ENCODE peak calls at places on chromosomes 1 and 21, in nine cellular contexts. One of them, this sample, is unnamed.

GRCh38 chr1:24904731-24905354 is 25.2 kb downstream of the RUNX3 start:
- DNase-seq in HFF-Myc: no peak
- DNase-seq in Panc1: no peak
- DNase-seq in heart right ventricle: no peak
- DNase-seq in A549: no peak
- DNase-seq in lower lobe of right lung: peak; percentile 30
- DNase-seq in fibroblast of the conjunctiva: no peak
- DNase-seq in iPS DF 19.7: no peak
- DNase-seq in T follicular helper cell: no peak
- DNase-seq in this sample: no peak

GRCh38 chr1:155081472-155082300 is 3.0 kb downstream of the EFNA3 start:
- DNase-seq in T follicular helper cell: peak; percentile 22
- DNase-seq in iPS DF 19.7: no peak
- DNase-seq in A549: peak; percentile 29
- DNase-seq in lower lobe of right lung: no peak
- DNase-seq in HFF-Myc: no peak
- DNase-seq in heart right ventricle: no peak
- DNase-seq in fibroblast of the conjunctiva: no peak
- DNase-seq in Panc1: no peak
- DNase-seq in this sample: no peak

GRCh38 chr21:35719105-35719504 is 341.2 kb downstream of the SETD4 start:
- DNase-seq in HFF-Myc: no peak
- DNase-seq in iPS DF 19.7: no peak
- DNase-seq in lower lobe of right lung: no peak
- DNase-seq in Panc1: no peak
- DNase-seq in T follicular helper cell: no peak
- DNase-seq in A549: no peak
- DNase-seq in fibroblast of the conjunctiva: no peak
- DNase-seq in heart right ventricle: no peak
- DNase-seq in this sample: no peak

GRCh38 chr1:76547916-76548315 is 319.4 kb upstream of the ST6GALNAC5 start:
- DNase-seq in heart right ventricle: no peak
- DNase-seq in lower lobe of right lung: no peak
- DNase-seq in T follicular helper cell: no peak
- DNase-seq in Panc1: no peak
- DNase-seq in fibroblast of the conjunctiva: no peak
- DNase-seq in iPS DF 19.7: peak; percentile 23
- DNase-seq in A549: no peak
- DNase-seq in HFF-Myc: no peak
- DNase-seq in this sample: no peak

GRCh38 chr1:27594542-27595510 is 9.1 kb downstream of the AHDC1 start:
- DNase-seq in HFF-Myc: no peak
- DNase-seq in iPS DF 19.7: no peak
- DNase-seq in lower lobe of right lung: no peak
- DNase-seq in Panc1: no peak
- DNase-seq in fibroblast of the conjunctiva: no peak
- DNase-seq in A549: no peak
- DNase-seq in heart right ventricle: no peak
- DNase-seq in T follicular helper cell: no peak
- DNase-seq in this sample: no peak

GRCh38 chr1:205375816-205376545 is 19.3 kb upstream of the KLHDC8A start:
- DNase-seq in iPS DF 19.7: no peak
- DNase-seq in fibroblast of the conjunctiva: no peak
- DNase-seq in lower lobe of right lung: no peak
- DNase-seq in heart right ventricle: no peak
- DNase-seq in HFF-Myc: no peak
- DNase-seq in A549: peak; percentile 54
- DNase-seq in T follicular helper cell: no peak
- DNase-seq in Panc1: no peak
- DNase-seq in this sample: peak; percentile 16

GRCh38 chr1:206696812-206697585 is 12.3 kb downstream of the MAPKAPK2 start:
- DNase-seq in T follicular helper cell: no peak
- DNase-seq in fibroblast of the conjunctiva: no peak
- DNase-seq in iPS DF 19.7: no peak
- DNase-seq in Panc1: no peak
- DNase-seq in HFF-Myc: no peak
- DNase-seq in lower lobe of right lung: no peak
- DNase-seq in A549: no peak
- DNase-seq in heart right ventricle: peak; percentile 50
- DNase-seq in this sample: no peak

GRCh38 chr1:183069562-183070216 is 46.5 kb downstream of the LAMC1 start:
- DNase-seq in heart right ventricle: no peak
- DNase-seq in A549: peak; percentile 66
- DNase-seq in lower lobe of right lung: peak; percentile 52
- DNase-seq in HFF-Myc: no peak
- DNase-seq in T follicular helper cell: no peak
- DNase-seq in iPS DF 19.7: no peak
- DNase-seq in fibroblast of the conjunctiva: no peak
- DNase-seq in Panc1: no peak
- DNase-seq in this sample: no peak

GRCh38 chr1:218584418-218585155 is 239.5 kb downstream of the TGFB2 start:
- DNase-seq in heart right ventricle: no peak
- DNase-seq in T follicular helper cell: no peak
- DNase-seq in iPS DF 19.7: no peak
- DNase-seq in fibroblast of the conjunctiva: no peak
- DNase-seq in A549: peak; percentile 52
- DNase-seq in Panc1: no peak
- DNase-seq in lower lobe of right lung: no peak
- DNase-seq in HFF-Myc: no peak
- DNase-seq in this sample: peak; percentile 24

GRCh38 chr1:67390041-67390887 is 39.9 kb downstream of the SERBP1 start:
- DNase-seq in heart right ventricle: no peak
- DNase-seq in iPS DF 19.7: no peak
- DNase-seq in A549: no peak
- DNase-seq in fibroblast of the conjunctiva: no peak
- DNase-seq in T follicular helper cell: no peak
- DNase-seq in HFF-Myc: no peak
- DNase-seq in lower lobe of right lung: no peak
- DNase-seq in Panc1: no peak
- DNase-seq in this sample: no peak

GRCh38 chr1:246794261-246795093 is 70.3 kb downstream of the SCCPDH start:
- DNase-seq in heart right ventricle: no peak
- DNase-seq in fibroblast of the conjunctiva: no peak
- DNase-seq in HFF-Myc: peak; percentile 21
- DNase-seq in T follicular helper cell: no peak
- DNase-seq in A549: peak; percentile 16
- DNase-seq in iPS DF 19.7: no peak
- DNase-seq in lower lobe of right lung: no peak
- DNase-seq in Panc1: no peak
- DNase-seq in this sample: no peak

GRCh38 chr1:168476588-168477379 is 67.0 kb downstream of the XCL2 start:
- DNase-seq in T follicular helper cell: no peak
- DNase-seq in heart right ventricle: no peak
- DNase-seq in iPS DF 19.7: no peak
- DNase-seq in A549: no peak
- DNase-seq in Panc1: no peak
- DNase-seq in fibroblast of the conjunctiva: no peak
- DNase-seq in HFF-Myc: no peak
- DNase-seq in lower lobe of right lung: no peak
- DNase-seq in this sample: no peak

GRCh38 chr1:201445300-201445699 is 23.7 kb downstream of the PHLDA3 start:
- DNase-seq in lower lobe of right lung: no peak
- DNase-seq in iPS DF 19.7: no peak
- DNase-seq in Panc1: no peak
- DNase-seq in T follicular helper cell: no peak
- DNase-seq in fibroblast of the conjunctiva: no peak
- DNase-seq in A549: no peak
- DNase-seq in heart right ventricle: no peak
- DNase-seq in HFF-Myc: no peak
- DNase-seq in this sample: no peak

GRCh38 chr1:214135886-214136285 is 145.1 kb upstream of the SMYD2 start:
- DNase-seq in Panc1: no peak
- DNase-seq in HFF-Myc: no peak
- DNase-seq in iPS DF 19.7: no peak
- DNase-seq in fibroblast of the conjunctiva: no peak
- DNase-seq in lower lobe of right lung: no peak
- DNase-seq in A549: no peak
- DNase-seq in heart right ventricle: no peak
- DNase-seq in T follicular helper cell: no peak
- DNase-seq in this sample: no peak

GRCh38 chr1:232457607-232458006 is 172.3 kb downstream of the SIPA1L2 start:
- DNase-seq in fibroblast of the conjunctiva: no peak
- DNase-seq in A549: no peak
- DNase-seq in T follicular helper cell: no peak
- DNase-seq in iPS DF 19.7: no peak
- DNase-seq in HFF-Myc: no peak
- DNase-seq in lower lobe of right lung: no peak
- DNase-seq in Panc1: no peak
- DNase-seq in heart right ventricle: no peak
- DNase-seq in this sample: no peak

GRCh38 chr1:228944991-228945390 is 209.7 kb downstream of the RHOU start:
- DNase-seq in Panc1: no peak
- DNase-seq in A549: no peak
- DNase-seq in fibroblast of the conjunctiva: no peak
- DNase-seq in HFF-Myc: no peak
- DNase-seq in lower lobe of right lung: no peak
- DNase-seq in heart right ventricle: no peak
- DNase-seq in T follicular helper cell: no peak
- DNase-seq in iPS DF 19.7: no peak
- DNase-seq in this sample: no peak

GRCh38 chr1:64974288-64974825 is 8.0 kb upstream of the JAK1 start:
- DNase-seq in T follicular helper cell: no peak
- DNase-seq in lower lobe of right lung: no peak
- DNase-seq in heart right ventricle: no peak
- DNase-seq in iPS DF 19.7: no peak
- DNase-seq in A549: no peak
- DNase-seq in HFF-Myc: no peak
- DNase-seq in fibroblast of the conjunctiva: no peak
- DNase-seq in Panc1: no peak
- DNase-seq in this sample: no peak

GRCh38 chr1:110674337-110675059 is at the start of gene KCNA3:
- DNase-seq in iPS DF 19.7: no peak
- DNase-seq in T follicular helper cell: peak; percentile 53
- DNase-seq in heart right ventricle: peak; percentile 18
- DNase-seq in A549: no peak
- DNase-seq in fibroblast of the conjunctiva: no peak
- DNase-seq in Panc1: no peak
- DNase-seq in lower lobe of right lung: peak; percentile 80
- DNase-seq in HFF-Myc: no peak
- DNase-seq in this sample: no peak

GRCh38 chr1:70487910-70488665 is 77.0 kb downstream of the CTH start:
- DNase-seq in fibroblast of the conjunctiva: no peak
- DNase-seq in heart right ventricle: peak; percentile 16
- DNase-seq in iPS DF 19.7: peak; percentile 54
- DNase-seq in T follicular helper cell: no peak
- DNase-seq in Panc1: peak; percentile 48
- DNase-seq in A549: peak; percentile 36
- DNase-seq in HFF-Myc: no peak
- DNase-seq in lower lobe of right lung: no peak
- DNase-seq in this sample: peak; percentile 46

GRCh38 chr1:222654849-222655248 is 37.0 kb downstream of the MIA3 start:
- DNase-seq in lower lobe of right lung: peak; percentile 61
- DNase-seq in A549: no peak
- DNase-seq in fibroblast of the conjunctiva: no peak
- DNase-seq in heart right ventricle: peak; percentile 42
- DNase-seq in T follicular helper cell: peak; percentile 73
- DNase-seq in iPS DF 19.7: no peak
- DNase-seq in HFF-Myc: no peak
- DNase-seq in Panc1: no peak
- DNase-seq in this sample: no peak

This sample was measured in HCT116.